ENCODE peak calls at places on chromosomes 4 and X, in nine cellular contexts. One of them, this sample, is unnamed.

GRCh38 chr4:32128549-32128948 is 1408.4 kb downstream of the PCDH7 start:
- DNase-seq in colonic mucosa: no peak
- DNase-seq in fibroblast of pulmonary artery: no peak
- DNase-seq in mammary epithelial cell: no peak
- DNase-seq in fibroblast of the aortic adventitia: no peak
- DNase-seq in body of pancreas: no peak
- DNase-seq in AG09309: no peak
- DNase-seq in Peyer's patch: no peak
- DNase-seq in endothelial cell of umbilical vein: no peak
- DNase-seq in this sample: no peak

GRCh38 chr4:20512053-20512810 is 188.0 kb upstream of the PACRGL start:
- DNase-seq in endothelial cell of umbilical vein: peak
- DNase-seq in Peyer's patch: no peak
- DNase-seq in colonic mucosa: no peak
- DNase-seq in AG09309: no peak
- DNase-seq in fibroblast of the aortic adventitia: peak
- DNase-seq in fibroblast of pulmonary artery: peak
- DNase-seq in mammary epithelial cell: no peak
- DNase-seq in body of pancreas: no peak
- DNase-seq in this sample: peak

GRCh38 chr4:106647451-106647850 is 278.9 kb upstream of the GIMD1 start:
- DNase-seq in fibroblast of pulmonary artery: no peak
- DNase-seq in colonic mucosa: no peak
- DNase-seq in mammary epithelial cell: no peak
- DNase-seq in body of pancreas: no peak
- DNase-seq in AG09309: no peak
- DNase-seq in Peyer's patch: no peak
- DNase-seq in endothelial cell of umbilical vein: no peak
- DNase-seq in fibroblast of the aortic adventitia: no peak
- DNase-seq in this sample: no peak

GRCh38 chr4:3269105-3269927 is 20.4 kb downstream of the MSANTD1 start:
- DNase-seq in body of pancreas: no peak
- DNase-seq in Peyer's patch: no peak
- DNase-seq in AG09309: no peak
- DNase-seq in endothelial cell of umbilical vein: no peak
- DNase-seq in mammary epithelial cell: no peak
- DNase-seq in fibroblast of the aortic adventitia: no peak
- DNase-seq in colonic mucosa: peak
- DNase-seq in fibroblast of pulmonary artery: no peak
- DNase-seq in this sample: no peak

GRCh38 chr4:102217775-102218174 is 127.5 kb downstream of the SLC39A8 start:
- DNase-seq in mammary epithelial cell: no peak
- DNase-seq in fibroblast of pulmonary artery: no peak
- DNase-seq in Peyer's patch: no peak
- DNase-seq in endothelial cell of umbilical vein: no peak
- DNase-seq in body of pancreas: no peak
- DNase-seq in colonic mucosa: no peak
- DNase-seq in AG09309: no peak
- DNase-seq in fibroblast of the aortic adventitia: no peak
- DNase-seq in this sample: peak

GRCh38 chr4:165765053-165765452 is 108.0 kb upstream of the TLL1 start:
- DNase-seq in mammary epithelial cell: peak
- DNase-seq in AG09309: no peak
- DNase-seq in body of pancreas: no peak
- DNase-seq in fibroblast of pulmonary artery: no peak
- DNase-seq in Peyer's patch: no peak
- DNase-seq in fibroblast of the aortic adventitia: no peak
- DNase-seq in colonic mucosa: no peak
- DNase-seq in endothelial cell of umbilical vein: peak
- DNase-seq in this sample: peak

GRCh38 chrX:132559101-132559500 is 70.3 kb upstream of the MBNL3 start:
- DNase-seq in colonic mucosa: no peak
- DNase-seq in mammary epithelial cell: no peak
- DNase-seq in endothelial cell of umbilical vein: no peak
- DNase-seq in Peyer's patch: no peak
- DNase-seq in AG09309: no peak
- DNase-seq in fibroblast of the aortic adventitia: no peak
- DNase-seq in fibroblast of pulmonary artery: no peak
- DNase-seq in body of pancreas: no peak
- DNase-seq in this sample: no peak

GRCh38 chr4:184645904-184646610 is 3.2 kb downstream of the CASP3 start:
- DNase-seq in colonic mucosa: peak
- DNase-seq in body of pancreas: no peak
- DNase-seq in AG09309: no peak
- DNase-seq in mammary epithelial cell: no peak
- DNase-seq in fibroblast of pulmonary artery: no peak
- DNase-seq in Peyer's patch: no peak
- DNase-seq in endothelial cell of umbilical vein: peak
- DNase-seq in fibroblast of the aortic adventitia: no peak
- DNase-seq in this sample: no peak

GRCh38 chrX:41180194-41180902 is 95.1 kb downstream of the USP9X start:
- DNase-seq in body of pancreas: peak
- DNase-seq in colonic mucosa: peak
- DNase-seq in Peyer's patch: no peak
- DNase-seq in AG09309: peak
- DNase-seq in fibroblast of pulmonary artery: peak
- DNase-seq in endothelial cell of umbilical vein: peak
- DNase-seq in fibroblast of the aortic adventitia: peak
- DNase-seq in mammary epithelial cell: peak
- DNase-seq in this sample: peak

GRCh38 chrX:130120321-130120731 is 10.0 kb upstream of the ELF4 start:
- DNase-seq in body of pancreas: no peak
- DNase-seq in fibroblast of the aortic adventitia: no peak
- DNase-seq in fibroblast of pulmonary artery: no peak
- DNase-seq in AG09309: no peak
- DNase-seq in mammary epithelial cell: no peak
- DNase-seq in endothelial cell of umbilical vein: peak
- DNase-seq in colonic mucosa: no peak
- DNase-seq in Peyer's patch: no peak
- DNase-seq in this sample: no peak

GRCh38 chr4:138555107-138555506 is 313.0 kb upstream of the SLC7A11 start:
- DNase-seq in colonic mucosa: no peak
- DNase-seq in fibroblast of pulmonary artery: no peak
- DNase-seq in Peyer's patch: no peak
- DNase-seq in AG09309: no peak
- DNase-seq in fibroblast of the aortic adventitia: no peak
- DNase-seq in mammary epithelial cell: no peak
- DNase-seq in endothelial cell of umbilical vein: no peak
- DNase-seq in body of pancreas: no peak
- DNase-seq in this sample: no peak

GRCh38 chr4:56217383-56217890 is 169.9 kb downstream of the AASDH start:
- DNase-seq in mammary epithelial cell: no peak
- DNase-seq in colonic mucosa: no peak
- DNase-seq in AG09309: no peak
- DNase-seq in endothelial cell of umbilical vein: no peak
- DNase-seq in body of pancreas: no peak
- DNase-seq in Peyer's patch: no peak
- DNase-seq in fibroblast of pulmonary artery: no peak
- DNase-seq in fibroblast of the aortic adventitia: no peak
- DNase-seq in this sample: no peak

GRCh38 chr4:122746485-122746965 is 14.0 kb downstream of the BBS12 start:
- DNase-seq in fibroblast of pulmonary artery: peak
- DNase-seq in body of pancreas: no peak
- DNase-seq in endothelial cell of umbilical vein: no peak
- DNase-seq in AG09309: no peak
- DNase-seq in Peyer's patch: no peak
- DNase-seq in fibroblast of the aortic adventitia: no peak
- DNase-seq in mammary epithelial cell: peak
- DNase-seq in colonic mucosa: no peak
- DNase-seq in this sample: no peak

GRCh38 chr4:84529169-84529751 is 30.2 kb upstream of the NKX6-1 start:
- DNase-seq in fibroblast of the aortic adventitia: peak
- DNase-seq in body of pancreas: no peak
- DNase-seq in colonic mucosa: no peak
- DNase-seq in endothelial cell of umbilical vein: peak
- DNase-seq in Peyer's patch: no peak
- DNase-seq in mammary epithelial cell: no peak
- DNase-seq in fibroblast of pulmonary artery: peak
- DNase-seq in AG09309: no peak
- DNase-seq in this sample: peak

GRCh38 chr4:74005528-74005927 is 7.1 kb upstream of the CXCL5 start:
- DNase-seq in fibroblast of the aortic adventitia: no peak
- DNase-seq in Peyer's patch: no peak
- DNase-seq in endothelial cell of umbilical vein: peak
- DNase-seq in AG09309: no peak
- DNase-seq in mammary epithelial cell: peak
- DNase-seq in body of pancreas: no peak
- DNase-seq in fibroblast of pulmonary artery: peak
- DNase-seq in colonic mucosa: no peak
- DNase-seq in this sample: peak

GRCh38 chr4:142238589-142238988 is 602.2 kb downstream of the IL15 start:
- DNase-seq in endothelial cell of umbilical vein: no peak
- DNase-seq in fibroblast of pulmonary artery: no peak
- DNase-seq in colonic mucosa: no peak
- DNase-seq in mammary epithelial cell: peak
- DNase-seq in body of pancreas: no peak
- DNase-seq in AG09309: peak
- DNase-seq in fibroblast of the aortic adventitia: peak
- DNase-seq in Peyer's patch: no peak
- DNase-seq in this sample: peak

GRCh38 chrX:66914082-66914481 is 275.2 kb upstream of the EDA2R start:
- DNase-seq in fibroblast of pulmonary artery: peak
- DNase-seq in endothelial cell of umbilical vein: no peak
- DNase-seq in Peyer's patch: no peak
- DNase-seq in colonic mucosa: peak
- DNase-seq in AG09309: no peak
- DNase-seq in fibroblast of the aortic adventitia: no peak
- DNase-seq in mammary epithelial cell: peak
- DNase-seq in body of pancreas: no peak
- DNase-seq in this sample: peak

GRCh38 chr4:142778430-142778829 is 67.7 kb downstream of the INPP4B start:
- DNase-seq in AG09309: peak
- DNase-seq in mammary epithelial cell: peak
- DNase-seq in Peyer's patch: no peak
- DNase-seq in fibroblast of pulmonary artery: peak
- DNase-seq in body of pancreas: no peak
- DNase-seq in endothelial cell of umbilical vein: no peak
- DNase-seq in fibroblast of the aortic adventitia: peak
- DNase-seq in colonic mucosa: no peak
- DNase-seq in this sample: peak

GRCh38 chrX:6614516-6614915 is 79.6 kb upstream of the VCX3A start:
- DNase-seq in colonic mucosa: no peak
- DNase-seq in mammary epithelial cell: no peak
- DNase-seq in AG09309: no peak
- DNase-seq in fibroblast of the aortic adventitia: no peak
- DNase-seq in fibroblast of pulmonary artery: no peak
- DNase-seq in endothelial cell of umbilical vein: no peak
- DNase-seq in Peyer's patch: no peak
- DNase-seq in body of pancreas: no peak
- DNase-seq in this sample: no peak

GRCh38 chrX:47158131-47158530 is 13.1 kb downstream of the RBM10 start:
- DNase-seq in mammary epithelial cell: no peak
- DNase-seq in AG09309: no peak
- DNase-seq in body of pancreas: no peak
- DNase-seq in Peyer's patch: no peak
- DNase-seq in colonic mucosa: no peak
- DNase-seq in fibroblast of pulmonary artery: no peak
- DNase-seq in endothelial cell of umbilical vein: no peak
- DNase-seq in fibroblast of the aortic adventitia: no peak
- DNase-seq in this sample: no peak
- TF ChIP-seq CTCF in mammary epithelial cell: no peak
- TF ChIP-seq CTCF in AG09309: no peak
- TF ChIP-seq CTCF in body of pancreas: no peak
- TF ChIP-seq CTCF in Peyer's patch: no peak
- TF ChIP-seq CTCF in colonic mucosa: no peak
- TF ChIP-seq CTCF in fibroblast of pulmonary artery: no peak
- TF ChIP-seq CTCF in endothelial cell of umbilical vein: no peak
- TF ChIP-seq CTCF in fibroblast of the aortic adventitia: no peak
- TF ChIP-seq CTCF in this sample: no peak

GRCh38 chrX:114582264-114582632 is 1.6 kb upstream of the HTR2C start:
- DNase-seq in mammary epithelial cell: no peak
- DNase-seq in fibroblast of the aortic adventitia: no peak
- DNase-seq in fibroblast of pulmonary artery: no peak
- DNase-seq in body of pancreas: no peak
- DNase-seq in Peyer's patch: no peak
- DNase-seq in AG09309: no peak
- DNase-seq in endothelial cell of umbilical vein: no peak
- DNase-seq in colonic mucosa: no peak
- DNase-seq in this sample: no peak
- H3K4me3 ChIP-seq in mammary epithelial cell: no peak
- H3K4me3 ChIP-seq in fibroblast of the aortic adventitia: no peak
- H3K4me3 ChIP-seq in fibroblast of pulmonary artery: no peak
- H3K4me3 ChIP-seq in body of pancreas: no peak
- H3K4me3 ChIP-seq in Peyer's patch: no peak
- H3K4me3 ChIP-seq in AG09309: no peak
- H3K4me3 ChIP-seq in endothelial cell of umbilical vein: no peak
- H3K4me3 ChIP-seq in colonic mucosa: no peak
- H3K4me3 ChIP-seq in this sample: no peak

GRCh38 chr4:152382057-152382785 is 153.7 kb downstream of the FBXW7 start:
- DNase-seq in colonic mucosa: no peak
- DNase-seq in Peyer's patch: no peak
- DNase-seq in fibroblast of pulmonary artery: peak
- DNase-seq in mammary epithelial cell: no peak
- DNase-seq in body of pancreas: peak
- DNase-seq in fibroblast of the aortic adventitia: peak
- DNase-seq in AG09309: no peak
- DNase-seq in endothelial cell of umbilical vein: peak
- DNase-seq in this sample: no peak

GRCh38 chr4:152380919-152381318 is 155.0 kb downstream of the FBXW7 start:
- DNase-seq in body of pancreas: no peak
- DNase-seq in fibroblast of pulmonary artery: no peak
- DNase-seq in colonic mucosa: no peak
- DNase-seq in Peyer's patch: no peak
- DNase-seq in AG09309: no peak
- DNase-seq in endothelial cell of umbilical vein: no peak
- DNase-seq in mammary epithelial cell: no peak
- DNase-seq in fibroblast of the aortic adventitia: no peak
- DNase-seq in this sample: no peak

GRCh38 chr4:152390216-152390615 is 145.7 kb downstream of the FBXW7 start:
- DNase-seq in fibroblast of pulmonary artery: no peak
- DNase-seq in body of pancreas: no peak
- DNase-seq in endothelial cell of umbilical vein: no peak
- DNase-seq in mammary epithelial cell: no peak
- DNase-seq in Peyer's patch: no peak
- DNase-seq in AG09309: no peak
- DNase-seq in fibroblast of the aortic adventitia: no peak
- DNase-seq in colonic mucosa: no peak
- DNase-seq in this sample: no peak

GRCh38 chr4:152389359-152389758 is 146.5 kb downstream of the FBXW7 start:
- DNase-seq in colonic mucosa: no peak
- DNase-seq in fibroblast of pulmonary artery: no peak
- DNase-seq in endothelial cell of umbilical vein: no peak
- DNase-seq in AG09309: no peak
- DNase-seq in body of pancreas: no peak
- DNase-seq in fibroblast of the aortic adventitia: no peak
- DNase-seq in Peyer's patch: no peak
- DNase-seq in mammary epithelial cell: no peak
- DNase-seq in this sample: no peak

GRCh38 chr4:152385551-152385950 is 150.3 kb downstream of the FBXW7 start:
- DNase-seq in fibroblast of pulmonary artery: peak
- DNase-seq in colonic mucosa: no peak
- DNase-seq in mammary epithelial cell: no peak
- DNase-seq in body of pancreas: no peak
- DNase-seq in Peyer's patch: no peak
- DNase-seq in AG09309: no peak
- DNase-seq in endothelial cell of umbilical vein: peak
- DNase-seq in fibroblast of the aortic adventitia: peak
- DNase-seq in this sample: peak
- TF ChIP-seq CTCF in fibroblast of pulmonary artery: peak
- TF ChIP-seq CTCF in colonic mucosa: no peak
- TF ChIP-seq CTCF in mammary epithelial cell: peak
- TF ChIP-seq CTCF in body of pancreas: peak
- TF ChIP-seq CTCF in Peyer's patch: peak
- TF ChIP-seq CTCF in AG09309: peak
- TF ChIP-seq CTCF in endothelial cell of umbilical vein: peak
- TF ChIP-seq CTCF in fibroblast of the aortic adventitia: peak
- TF ChIP-seq CTCF in this sample: peak

GRCh38 chrX:50698944-50699343 is 115.0 kb downstream of the SHROOM4 start:
- DNase-seq in fibroblast of pulmonary artery: no peak
- DNase-seq in endothelial cell of umbilical vein: no peak
- DNase-seq in body of pancreas: no peak
- DNase-seq in Peyer's patch: no peak
- DNase-seq in fibroblast of the aortic adventitia: no peak
- DNase-seq in AG09309: no peak
- DNase-seq in mammary epithelial cell: no peak
- DNase-seq in colonic mucosa: no peak
- DNase-seq in this sample: no peak
- H3K4me3 ChIP-seq in fibroblast of pulmonary artery: no peak
- H3K4me3 ChIP-seq in endothelial cell of umbilical vein: no peak
- H3K4me3 ChIP-seq in body of pancreas: no peak
- H3K4me3 ChIP-seq in Peyer's patch: no peak
- H3K4me3 ChIP-seq in fibroblast of the aortic adventitia: no peak
- H3K4me3 ChIP-seq in AG09309: no peak
- H3K4me3 ChIP-seq in mammary epithelial cell: no peak
- H3K4me3 ChIP-seq in colonic mucosa: no peak
- H3K4me3 ChIP-seq in this sample: no peak